ENCODE peak calls at places on chromosomes 6 and 20, in seven cellular contexts. Y, V, X, O, W, C and H are unnamed samples.

GRCh38 chr6:121504227-121504626 is 68.8 kb downstream of the GJA1 start:
- DNase-seq in Y (peak; percentile 96), V (no peak), X (no peak), O (peak; percentile 89), W (no peak), C (no peak), H (no peak)

GRCh38 chr6:32984639-32985389 is 16.4 kb downstream of the BRD2 start:
- DNase-seq in Y (peak; percentile 89), V (peak; percentile 98), X (peak; percentile 69), O (peak; percentile 79), W (peak; percentile 71), C (peak; percentile 87), H (peak; percentile 74)

GRCh38 chr6:107941627-107942026 is 16.4 kb downstream of the SEC63 start:
- DNase-seq in Y (no peak), V (no peak), X (no peak), O (no peak), W (no peak), C (no peak), H (no peak)

GRCh38 chr6:32192608-32193039 is at the start of gene GPSM3:
- DNase-seq in Y (peak; percentile 37), V (no peak), X (no peak), O (no peak), W (no peak), C (no peak), H (peak; percentile 59)

GRCh38 chr20:42901689-42902518 is 287.8 kb downstream of the PTPRT start:
- DNase-seq in Y (no peak), V (peak; percentile 13), X (no peak), O (no peak), W (no peak), C (no peak), H (no peak)

GRCh38 chr20:42352096-42352495 is 733.9 kb upstream of the CHD6 start:
- DNase-seq in Y (no peak), V (no peak), X (no peak), O (no peak), W (no peak), C (no peak), H (no peak)

GRCh38 chr6:17687136-17687535 is 19.6 kb downstream of the NUP153 start:
- DNase-seq in Y (no peak), V (no peak), X (no peak), O (no peak), W (no peak), C (no peak), H (no peak)

GRCh38 chr6:4093288-4093687 is 14.4 kb upstream of the FAM217A start:
- DNase-seq in Y (no peak), V (no peak), X (no peak), O (no peak), W (no peak), C (no peak), H (no peak)

GRCh38 chr6:142570221-142570671 is 268.4 kb downstream of the ADGRG6 start:
- DNase-seq in Y (peak; percentile 47), V (no peak), X (no peak), O (peak; percentile 30), W (no peak), C (no peak), H (no peak)

GRCh38 chr6:32692019-32692418 is 25.6 kb upstream of the HLA-DQB1 start:
- DNase-seq in Y (peak; percentile 11), V (no peak), X (no peak), O (no peak), W (no peak), C (no peak), H (no peak)

GRCh38 chr6:88380083-88380482 is 213.9 kb upstream of the CNR1 start:
- DNase-seq in Y (peak; percentile 96), V (peak; percentile 38), X (no peak), O (peak; percentile 95), W (peak; percentile 12), C (peak; percentile 62), H (no peak)

GRCh38 chr6:69895396-69895795 is 29.0 kb downstream of the COL19A1 start:
- DNase-seq in Y (no peak), V (no peak), X (no peak), O (no peak), W (no peak), C (no peak), H (no peak)

GRCh38 chr6:116557863-116558262 is 4.3 kb downstream of the CALHM4 start:
- DNase-seq in Y (peak; percentile 98), V (no peak), X (no peak), O (peak; percentile 97), W (no peak), C (no peak), H (no peak)

GRCh38 chr6:5274231-5274630 is 12.9 kb downstream of the FARS2 start:
- DNase-seq in Y (no peak), V (no peak), X (no peak), O (no peak), W (no peak), C (no peak), H (no peak)

GRCh38 chr6:42131531-42131930 is 10.9 kb downstream of the C6orf132 start:
- DNase-seq in Y (peak; percentile 90), V (no peak), X (no peak), O (peak; percentile 90), W (no peak), C (no peak), H (no peak)

GRCh38 chr6:154516276-154516675 is 5.8 kb upstream of the CNKSR3 start:
- DNase-seq in Y (no peak), V (no peak), X (no peak), O (no peak), W (no peak), C (no peak), H (no peak)
- TF ChIP-seq CTCF in Y (no peak), V (no peak), X (no peak), O (no peak), W (no peak), C (no peak), H (no peak)

DNA sequence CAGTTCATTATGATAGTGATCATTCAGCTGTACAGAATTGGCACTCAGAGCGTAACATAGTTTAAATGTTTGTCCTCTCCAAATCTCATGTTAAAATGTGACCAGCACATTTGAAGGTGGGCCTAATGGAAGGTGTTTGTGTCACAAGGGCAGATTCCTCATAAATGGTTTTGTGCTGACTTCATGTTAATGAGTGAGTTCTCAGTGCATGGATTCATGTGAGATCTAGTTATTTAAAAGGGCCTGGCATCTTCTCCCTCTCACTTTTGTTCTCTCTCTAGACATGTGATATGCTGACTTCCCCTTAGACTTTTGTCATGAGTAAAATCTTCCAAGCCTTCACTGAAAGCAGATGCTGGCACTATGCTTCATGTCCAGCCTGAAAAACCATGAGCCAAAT is 452.4 kb upstream of the PTCHD4 start:
- DNase-seq in Y (no peak), V (no peak), X (no peak), O (no peak), W (no peak), C (no peak), H (no peak)
- TF ChIP-seq CTCF in Y (no peak), V (no peak), X (no peak), O (no peak), W (no peak), C (no peak), H (no peak)

DNA sequence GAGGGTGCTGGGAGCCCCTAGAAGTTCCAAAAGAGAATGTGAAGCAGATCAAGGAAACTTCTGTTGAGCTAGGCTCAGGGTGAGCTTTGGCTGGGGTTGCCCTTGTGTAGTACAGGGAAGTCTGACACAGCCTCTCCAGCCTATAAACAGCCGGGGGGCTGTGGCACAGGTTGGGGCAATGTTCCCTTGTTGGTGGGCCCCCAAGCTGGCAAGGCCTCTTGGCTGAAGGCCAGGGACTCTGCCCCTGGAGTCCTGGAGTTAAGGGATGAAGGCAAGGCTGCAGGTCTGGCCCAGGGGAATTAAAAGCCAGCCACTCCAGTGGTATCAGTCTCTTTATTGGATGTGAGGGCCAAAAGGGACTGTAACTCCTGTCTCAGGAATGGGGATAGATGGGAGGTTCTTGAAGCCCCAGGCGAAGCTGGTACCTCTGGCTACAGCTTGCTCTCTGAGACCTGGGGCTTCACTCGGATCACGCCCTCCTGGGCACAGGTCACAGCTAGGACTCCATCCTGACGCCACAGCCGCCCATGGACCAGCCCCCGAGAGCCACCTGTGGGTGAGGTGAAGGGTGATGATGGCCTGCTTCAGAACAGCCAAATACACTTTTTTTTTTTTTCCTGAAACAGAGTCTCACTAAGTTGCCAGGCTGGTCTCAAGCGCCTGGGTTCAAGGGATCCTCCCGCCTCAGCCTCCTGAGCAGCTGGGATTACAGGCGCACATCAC is 8.0 kb downstream of the SNX21 start:
- DNase-seq in Y (no peak), V (no peak), X (no peak), O (no peak), W (no peak), C (no peak), H (no peak)
- TF ChIP-seq CTCF in Y (no peak), V (no peak), X (no peak), O (no peak), W (no peak), C (no peak), H (no peak)

GRCh38 chr20:11520596-11520995 is 397.1 kb upstream of the BTBD3 start:
- DNase-seq in Y (no peak), V (no peak), X (no peak), O (no peak), W (no peak), C (no peak), H (no peak)
- TF ChIP-seq CTCF in Y (no peak), V (no peak), X (no peak), O (no peak), W (no peak), C (no peak), H (no peak)

GRCh38 chr6:119312875-119313338 is 36.7 kb downstream of the MAN1A1 start:
- DNase-seq in Y (no peak), V (no peak), X (no peak), O (no peak), W (no peak), C (no peak), H (no peak)
- TF ChIP-seq CTCF in Y (no peak), V (no peak), X (no peak), O (no peak), W (no peak), C (no peak), H (no peak)